ENCODE peak calls at places on chromosomes 2 and 18, in six cellular contexts. One of them, this sample, is unnamed.

GRCh38 chr18:57561728-57562423 is 24.6 kb downstream of the FECH start:
- DNase-seq in HepG2: peak; percentile 47
- DNase-seq in Peyer's patch: no peak
- DNase-seq in heart left ventricle: no peak
- DNase-seq in body of pancreas: peak; percentile 13
- DNase-seq in spleen: no peak
- DNase-seq in this sample: peak; percentile 57

GRCh38 chr2:239935789-239936758 is 89.1 kb downstream of the NDUFA10 start:
- DNase-seq in Peyer's patch: no peak
- DNase-seq in spleen: peak; percentile 52
- DNase-seq in HepG2: peak; percentile 22
- DNase-seq in heart left ventricle: peak; percentile 2
- DNase-seq in body of pancreas: no peak
- DNase-seq in this sample: peak; percentile 66

GRCh38 chr2:200810252-200810650 is 1.5 kb upstream of the BZW1 start:
- DNase-seq in heart left ventricle: peak; percentile 19
- DNase-seq in body of pancreas: peak; percentile 39
- DNase-seq in spleen: no peak
- DNase-seq in HepG2: peak; percentile 21
- DNase-seq in Peyer's patch: no peak
- DNase-seq in this sample: peak; percentile 59

GRCh38 chr2:189466656-189467055 is 25.4 kb downstream of the WDR75 start:
- DNase-seq in spleen: no peak
- DNase-seq in Peyer's patch: no peak
- DNase-seq in heart left ventricle: no peak
- DNase-seq in HepG2: peak; percentile 55
- DNase-seq in body of pancreas: no peak
- DNase-seq in this sample: peak; percentile 55

GRCh38 chr18:63578357-63578958 is 8.7 kb upstream of the SERPINB13 start:
- DNase-seq in body of pancreas: peak; percentile 36
- DNase-seq in Peyer's patch: no peak
- DNase-seq in spleen: no peak
- DNase-seq in heart left ventricle: no peak
- DNase-seq in HepG2: peak; percentile 23
- DNase-seq in this sample: peak; percentile 76

GRCh38 chr18:68560128-68560527 is 154.8 kb downstream of the TMX3 start:
- DNase-seq in spleen: no peak
- DNase-seq in Peyer's patch: no peak
- DNase-seq in heart left ventricle: no peak
- DNase-seq in body of pancreas: no peak
- DNase-seq in HepG2: no peak
- DNase-seq in this sample: no peak

GRCh38 chr2:25537526-25537925 is 135.9 kb downstream of the DTNB start:
- DNase-seq in Peyer's patch: no peak
- DNase-seq in HepG2: no peak
- DNase-seq in body of pancreas: no peak
- DNase-seq in spleen: no peak
- DNase-seq in heart left ventricle: no peak
- DNase-seq in this sample: no peak

GRCh38 chr2:179243046-179243445 is 21.6 kb downstream of the SESTD1 start:
- DNase-seq in heart left ventricle: no peak
- DNase-seq in Peyer's patch: no peak
- DNase-seq in HepG2: no peak
- DNase-seq in body of pancreas: no peak
- DNase-seq in spleen: no peak
- DNase-seq in this sample: no peak

GRCh38 chr2:94870392-94871225 is 621 bp upstream of the TEKT4 start:
- DNase-seq in Peyer's patch: no peak
- DNase-seq in HepG2: peak; percentile 17
- DNase-seq in body of pancreas: no peak
- DNase-seq in spleen: peak; percentile 61
- DNase-seq in heart left ventricle: no peak
- DNase-seq in this sample: peak; percentile 33

GRCh38 chr2:198054299-198054698 is 249.9 kb downstream of the PLCL1 start:
- DNase-seq in body of pancreas: no peak
- DNase-seq in heart left ventricle: peak; percentile 25
- DNase-seq in spleen: no peak
- DNase-seq in Peyer's patch: no peak
- DNase-seq in HepG2: peak; percentile 10
- DNase-seq in this sample: peak; percentile 34

GRCh38 chr2:210577263-210578071 is 21.1 kb downstream of the CPS1 start:
- DNase-seq in body of pancreas: no peak
- DNase-seq in Peyer's patch: no peak
- DNase-seq in HepG2: peak; percentile 56
- DNase-seq in spleen: no peak
- DNase-seq in heart left ventricle: no peak
- DNase-seq in this sample: peak; percentile 61

GRCh38 chr18:67362906-67363305 is 153.6 kb downstream of the DSEL start:
- DNase-seq in HepG2: no peak
- DNase-seq in spleen: no peak
- DNase-seq in heart left ventricle: no peak
- DNase-seq in body of pancreas: no peak
- DNase-seq in Peyer's patch: no peak
- DNase-seq in this sample: no peak

GRCh38 chr2:138559648-138560047 is 58.1 kb downstream of the SPOPL start:
- DNase-seq in heart left ventricle: no peak
- DNase-seq in body of pancreas: no peak
- DNase-seq in spleen: no peak
- DNase-seq in HepG2: no peak
- DNase-seq in Peyer's patch: no peak
- DNase-seq in this sample: no peak

GRCh38 chr2:168044579-168044978 is 202.8 kb downstream of the STK39 start:
- DNase-seq in spleen: no peak
- DNase-seq in body of pancreas: no peak
- DNase-seq in HepG2: no peak
- DNase-seq in Peyer's patch: no peak
- DNase-seq in heart left ventricle: no peak
- DNase-seq in this sample: no peak

GRCh38 chr2:83462881-83463280 is 996.2 kb downstream of the SUCLG1 start:
- DNase-seq in heart left ventricle: no peak
- DNase-seq in Peyer's patch: no peak
- DNase-seq in body of pancreas: no peak
- DNase-seq in spleen: no peak
- DNase-seq in HepG2: no peak
- DNase-seq in this sample: no peak

GRCh38 chr2:37768491-37768925 is 97.1 kb upstream of the CDC42EP3 start:
- DNase-seq in body of pancreas: no peak
- DNase-seq in heart left ventricle: peak; percentile 18
- DNase-seq in spleen: no peak
- DNase-seq in Peyer's patch: no peak
- DNase-seq in HepG2: peak; percentile 25
- DNase-seq in this sample: peak; percentile 32

GRCh38 chr18:37964885-37965571 is 399.4 kb upstream of the CELF4 start:
- DNase-seq in spleen: no peak
- DNase-seq in HepG2: no peak
- DNase-seq in heart left ventricle: no peak
- DNase-seq in Peyer's patch: no peak
- DNase-seq in body of pancreas: no peak
- DNase-seq in this sample: no peak

GRCh38 chr2:239225921-239226561 is 174.8 kb downstream of the HDAC4 start:
- DNase-seq in body of pancreas: no peak
- DNase-seq in HepG2: no peak
- DNase-seq in heart left ventricle: no peak
- DNase-seq in spleen: peak; percentile 59
- DNase-seq in Peyer's patch: no peak
- DNase-seq in this sample: no peak

GRCh38 chr2:10141736-10142639 is 19.4 kb downstream of the RRM2 start:
- DNase-seq in body of pancreas: peak; percentile 53
- DNase-seq in Peyer's patch: peak; percentile 24
- DNase-seq in spleen: peak; percentile 81
- DNase-seq in heart left ventricle: no peak
- DNase-seq in HepG2: no peak
- DNase-seq in this sample: peak; percentile 51

GRCh38 chr18:69717586-69717985 is 230.1 kb downstream of the CD226 start:
- DNase-seq in heart left ventricle: no peak
- DNase-seq in spleen: no peak
- DNase-seq in body of pancreas: no peak
- DNase-seq in Peyer's patch: no peak
- DNase-seq in HepG2: no peak
- DNase-seq in this sample: no peak

GRCh38 chr2:233387667-233388528 is 33.6 kb downstream of the DGKD start:
- DNase-seq in HepG2: peak; percentile 85
- DNase-seq in spleen: no peak
- DNase-seq in Peyer's patch: no peak
- DNase-seq in heart left ventricle: peak; percentile 93
- DNase-seq in body of pancreas: peak; percentile 84
- DNase-seq in this sample: no peak

GRCh38 chr2:157320409-157320808 is 5.2 kb downstream of the ERMN start:
- DNase-seq in spleen: no peak
- DNase-seq in heart left ventricle: no peak
- DNase-seq in Peyer's patch: no peak
- DNase-seq in body of pancreas: no peak
- DNase-seq in HepG2: no peak
- DNase-seq in this sample: no peak

GRCh38 chr18:22169011-22169888 is at the start of gene GATA6:
- DNase-seq in body of pancreas: peak; percentile 97
- DNase-seq in spleen: peak; percentile 84
- DNase-seq in HepG2: peak; percentile 84
- DNase-seq in Peyer's patch: peak; percentile 31
- DNase-seq in heart left ventricle: peak; percentile 92
- DNase-seq in this sample: peak; percentile 81

DNA sequence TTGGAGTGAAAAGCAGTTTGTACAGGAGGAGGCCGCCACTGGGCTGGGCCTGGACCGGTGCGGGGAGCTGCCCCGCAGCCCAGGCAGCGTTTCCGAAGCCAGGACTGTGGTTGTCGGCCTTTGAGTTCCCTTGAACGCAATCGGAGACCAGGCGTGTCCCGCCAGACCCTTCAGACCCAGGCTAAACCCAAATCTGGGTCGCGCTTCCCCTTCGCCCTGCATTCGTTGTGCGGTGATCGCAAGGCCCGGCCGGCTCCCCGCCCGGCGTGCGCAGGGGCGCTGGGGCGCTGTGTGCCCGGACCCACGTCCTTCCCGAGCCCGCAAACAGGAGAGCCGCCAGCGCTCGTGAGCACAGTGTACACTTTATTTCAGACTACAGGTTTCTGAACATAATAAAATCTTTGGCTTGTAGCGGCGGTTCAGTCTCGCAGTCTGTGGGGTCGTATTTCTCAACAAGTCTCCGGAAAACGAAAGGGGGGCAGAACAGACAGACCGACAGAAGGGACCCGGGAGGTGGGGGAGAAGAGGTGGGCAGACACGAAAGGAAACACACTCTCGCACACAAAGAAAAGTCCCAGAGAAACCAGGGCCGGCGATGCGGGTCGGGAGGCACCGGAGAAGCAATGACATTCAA is 5.5 kb downstream of the EN1 start:
- DNase-seq in Peyer's patch: no peak
- DNase-seq in heart left ventricle: no peak
- DNase-seq in HepG2: no peak
- DNase-seq in body of pancreas: no peak
- DNase-seq in spleen: peak; percentile 63
- DNase-seq in this sample: no peak
- H3K4me3 ChIP-seq in Peyer's patch: peak overlapping the region; percentile 29
- H3K4me3 ChIP-seq in heart left ventricle: peak overlapping the region; percentile 45
- H3K4me3 ChIP-seq in HepG2: no peak overlapping the region
- H3K4me3 ChIP-seq in body of pancreas: no peak overlapping the region
- H3K4me3 ChIP-seq in spleen: peak overlapping the region; percentile 35
- H3K4me3 ChIP-seq in this sample: no peak overlapping the region

GRCh38 chr2:174589334-174589733 is 8.3 kb downstream of the WIPF1 start:
- DNase-seq in body of pancreas: no peak
- DNase-seq in HepG2: no peak
- DNase-seq in spleen: no peak
- DNase-seq in heart left ventricle: no peak
- DNase-seq in Peyer's patch: no peak
- DNase-seq in this sample: no peak

GRCh38 chr2:174590346-174590745 is 7.3 kb downstream of the WIPF1 start:
- DNase-seq in spleen: no peak
- DNase-seq in body of pancreas: no peak
- DNase-seq in HepG2: no peak
- DNase-seq in Peyer's patch: no peak
- DNase-seq in heart left ventricle: no peak
- DNase-seq in this sample: no peak

GRCh38 chr2:174593041-174593440 is 4.6 kb downstream of the WIPF1 start:
- DNase-seq in Peyer's patch: no peak
- DNase-seq in heart left ventricle: no peak
- DNase-seq in HepG2: no peak
- DNase-seq in spleen: no peak
- DNase-seq in body of pancreas: no peak
- DNase-seq in this sample: no peak

GRCh38 chr2:174591740-174592139 is 5.9 kb downstream of the WIPF1 start:
- DNase-seq in spleen: no peak
- DNase-seq in heart left ventricle: no peak
- DNase-seq in body of pancreas: no peak
- DNase-seq in HepG2: no peak
- DNase-seq in Peyer's patch: no peak
- DNase-seq in this sample: no peak

GRCh38 chr2:174590928-174591648 is 6.5 kb downstream of the WIPF1 start:
- DNase-seq in HepG2: no peak
- DNase-seq in heart left ventricle: no peak
- DNase-seq in spleen: no peak
- DNase-seq in Peyer's patch: no peak
- DNase-seq in body of pancreas: no peak
- DNase-seq in this sample: peak; percentile 38
- TF ChIP-seq CTCF in HepG2: no peak
- TF ChIP-seq CTCF in heart left ventricle: no peak
- TF ChIP-seq CTCF in spleen: no peak
- TF ChIP-seq CTCF in Peyer's patch: no peak
- TF ChIP-seq CTCF in body of pancreas: no peak
- TF ChIP-seq CTCF in this sample: no peak

DNA sequence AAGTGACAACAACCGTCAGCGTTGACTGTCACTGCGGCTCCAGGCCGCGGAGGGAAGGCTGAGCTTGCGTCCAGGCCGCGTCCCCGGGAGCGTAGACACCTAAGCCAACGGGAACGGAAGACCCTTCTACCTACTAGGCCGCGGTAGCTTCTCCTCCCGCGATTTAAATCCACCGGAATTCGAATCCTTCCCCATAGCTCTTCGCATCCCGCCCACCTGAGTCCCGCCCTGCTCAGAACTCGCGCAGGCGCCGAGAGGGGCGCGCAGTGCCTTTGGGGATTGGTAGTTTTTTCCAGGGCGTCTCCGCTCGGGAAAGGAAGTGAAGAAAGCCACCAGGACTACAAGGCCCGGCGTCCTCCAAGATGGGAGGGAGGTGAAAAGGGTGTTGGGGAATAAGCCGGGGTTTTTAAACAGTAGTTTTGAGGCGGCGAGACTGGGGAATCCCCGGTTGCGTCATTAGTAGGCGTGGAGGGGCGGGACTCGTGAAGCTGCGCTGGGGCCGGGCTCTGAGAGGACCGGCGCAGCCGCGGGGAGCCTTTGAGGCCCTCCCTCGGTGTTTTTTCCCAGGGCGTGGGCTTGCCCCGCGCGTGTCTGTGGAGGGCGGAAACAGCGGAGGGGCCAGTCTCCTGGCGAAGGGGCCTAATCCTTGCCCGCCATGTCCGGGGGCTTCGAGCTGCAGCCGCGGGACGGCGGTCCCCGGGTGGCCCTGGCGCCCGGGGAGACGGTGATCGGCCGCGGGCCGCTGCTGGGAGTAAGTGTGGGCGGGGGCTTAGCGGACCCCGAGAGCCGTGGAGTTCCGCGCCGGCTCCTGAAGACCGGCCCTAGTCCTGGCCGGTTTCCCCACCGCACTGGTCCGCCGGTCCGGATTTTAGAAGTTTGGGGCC is at the start of the genes APLF and FBXO48:
- DNase-seq in spleen: peak; percentile 99
- DNase-seq in heart left ventricle: peak; percentile 98
- DNase-seq in HepG2: peak; percentile 100
- DNase-seq in Peyer's patch: peak; percentile 97
- DNase-seq in body of pancreas: peak; percentile 98
- DNase-seq in this sample: peak; percentile 100
- TF ChIP-seq POLR2A in spleen: peak; percentile 66
- TF ChIP-seq POLR2A in heart left ventricle: no peak
- TF ChIP-seq POLR2A in HepG2: peak; percentile 76
- TF ChIP-seq POLR2A in Peyer's patch: peak; percentile 33
- TF ChIP-seq POLR2A in body of pancreas: peak; percentile 79
- TF ChIP-seq POLR2A in this sample: peak; percentile 63

GRCh38 chr18:76364282-76365259 is 130.5 kb downstream of the ZNF516 start:
- DNase-seq in heart left ventricle: no peak
- DNase-seq in spleen: no peak
- DNase-seq in Peyer's patch: no peak
- DNase-seq in HepG2: no peak
- DNase-seq in body of pancreas: no peak
- DNase-seq in this sample: no peak
- H3K4me3 ChIP-seq in heart left ventricle: no peak overlapping the region
- H3K4me3 ChIP-seq in spleen: no peak overlapping the region
- H3K4me3 ChIP-seq in Peyer's patch: no peak overlapping the region
- H3K4me3 ChIP-seq in HepG2: no peak overlapping the region
- H3K4me3 ChIP-seq in body of pancreas: no peak overlapping the region
- H3K4me3 ChIP-seq in this sample: no peak overlapping the region

This sample was measured in NB4.